ENCODE peak calls at places on chromosome 11, in seven cellular contexts. Q is gastrocnemius medialis, P is sigmoid colon, G is Caco-2, F is OCI-LY7, U is PC-3, J is foreskin fibroblast. I is an unnamed sample.

GRCh38 chr11:65262381-65262680 is 569 bp downstream of the POLA2 start:
- DNase-seq in Q (no peak), P (no peak), G (no peak), F (no peak), U (peak; percentile 35), J (peak; percentile 74), I (peak; percentile 46)

GRCh38 chr11:57357827-57358226 is 19.7 kb downstream of the P2RX3 start:
- DNase-seq in Q (no peak), P (no peak), G (no peak), F (no peak), U (no peak), J (peak; percentile 45), I (no peak)

GRCh38 chr11:2385156-2386151 is 8.3 kb downstream of the CD81 start:
- DNase-seq in Q (no peak), P (no peak), G (no peak), F (peak; percentile 91), U (no peak), J (no peak), I (no peak)

GRCh38 chr11:27757953-27758352 is 57.7 kb upstream of the BDNF start:
- DNase-seq in Q (no peak), P (no peak), G (no peak), F (no peak), U (peak; percentile 53), J (peak; percentile 41), I (peak; percentile 83)

GRCh38 chr11:118227865-118228785 is 3.3 kb upstream of the JAML start:
- DNase-seq in Q (no peak), P (no peak), G (no peak), F (peak; percentile 27), U (no peak), J (no peak), I (no peak)

GRCh38 chr11:104051806-104052205 is 15.4 kb downstream of the DDI1 start:
- DNase-seq in Q (no peak), P (no peak), G (no peak), F (no peak), U (no peak), J (no peak), I (no peak)

GRCh38 chr11:127470485-127470884 is 469.9 kb upstream of the KIRREL3 start:
- DNase-seq in Q (no peak), P (no peak), G (peak; percentile 29), F (peak; percentile 2), U (peak; percentile 40), J (no peak), I (peak; percentile 7)

GRCh38 chr11:130585545-130585944 is 137.1 kb downstream of the ADAMTS15 start:
- DNase-seq in Q (no peak), P (no peak), G (no peak), F (no peak), U (peak; percentile 75), J (peak; percentile 38), I (peak; percentile 37)

GRCh38 chr11:100930185-100930778 is 199.3 kb downstream of the PGR start:
- DNase-seq in Q (no peak), P (no peak), G (peak; percentile 66), F (peak; percentile 38), U (peak; percentile 89), J (peak; percentile 77), I (peak; percentile 85)

GRCh38 chr11:61814242-61814957 is 2.4 kb downstream of the FADS1 start:
- DNase-seq in Q (no peak), P (no peak), G (peak; percentile 46), F (no peak), U (peak; percentile 53), J (peak; percentile 33), I (no peak)

GRCh38 chr11:26623076-26623666 is 51.1 kb upstream of the MUC15 start:
- DNase-seq in Q (no peak), P (no peak), G (no peak), F (no peak), U (peak; percentile 10), J (peak; percentile 66), I (peak; percentile 25)

GRCh38 chr11:71283960-71284359 is 31.6 kb upstream of the SHANK2 start:
- DNase-seq in Q (no peak), P (peak; percentile 46), G (peak; percentile 99), F (no peak), U (peak; percentile 95), J (no peak), I (no peak)

GRCh38 chr11:6531267-6531752 is 34.2 kb downstream of the DNHD1 start:
- DNase-seq in Q (no peak), P (no peak), G (peak; percentile 55), F (peak; percentile 50), U (peak; percentile 60), J (peak; percentile 73), I (peak; percentile 47)

GRCh38 chr11:82857145-82857544 is 43.1 kb downstream of the PRCP start:
- DNase-seq in Q (no peak), P (no peak), G (no peak), F (no peak), U (no peak), J (no peak), I (no peak)

GRCh38 chr11:20671856-20672546 is 2.6 kb downstream of the NELL1 start:
- DNase-seq in Q (no peak), P (no peak), G (no peak), F (no peak), U (peak; percentile 20), J (no peak), I (peak; percentile 1)

GRCh38 chr11:50333861-50334260 is 301.2 kb downstream of the OR4C45 start:
- DNase-seq in Q (no peak), P (no peak), G (no peak), F (no peak), U (no peak), J (no peak), I (no peak)

GRCh38 chr11:114059984-114060401 is 482 bp downstream of the ZBTB16 start:
- DNase-seq in Q (no peak), P (peak; percentile 77), G (peak; percentile 55), F (no peak), U (no peak), J (peak; percentile 77), I (peak; percentile 54)

GRCh38 chr11:114060402-114061052 is 1.0 kb downstream of the ZBTB16 start:
- DNase-seq in Q (no peak), P (peak; percentile 75), G (peak; percentile 70), F (no peak), U (no peak), J (peak; percentile 64), I (peak; percentile 33)

GRCh38 chr11:114058026-114058706 is 1.3 kb upstream of the ZBTB16 start:
- DNase-seq in Q (peak; percentile 84), P (peak; percentile 84), G (no peak), F (no peak), U (no peak), J (no peak), I (peak; percentile 27)

GRCh38 chr11:114058871-114059277 is 637 bp upstream of the ZBTB16 start:
- DNase-seq in Q (no peak), P (peak; percentile 82), G (no peak), F (no peak), U (no peak), J (peak; percentile 54), I (no peak)

GRCh38 chr11:114059278-114059983 is at the start of gene ZBTB16:
- DNase-seq in Q (peak; percentile 88), P (peak; percentile 98), G (peak; percentile 88), F (no peak), U (no peak), J (peak; percentile 94), I (peak; percentile 80)
- TF ChIP-seq CTCF in Q (no peak), P (peak; percentile 34), G (peak; percentile 78), F (no peak), U (no peak), J (no peak), I (peak; percentile 51)

DNA sequence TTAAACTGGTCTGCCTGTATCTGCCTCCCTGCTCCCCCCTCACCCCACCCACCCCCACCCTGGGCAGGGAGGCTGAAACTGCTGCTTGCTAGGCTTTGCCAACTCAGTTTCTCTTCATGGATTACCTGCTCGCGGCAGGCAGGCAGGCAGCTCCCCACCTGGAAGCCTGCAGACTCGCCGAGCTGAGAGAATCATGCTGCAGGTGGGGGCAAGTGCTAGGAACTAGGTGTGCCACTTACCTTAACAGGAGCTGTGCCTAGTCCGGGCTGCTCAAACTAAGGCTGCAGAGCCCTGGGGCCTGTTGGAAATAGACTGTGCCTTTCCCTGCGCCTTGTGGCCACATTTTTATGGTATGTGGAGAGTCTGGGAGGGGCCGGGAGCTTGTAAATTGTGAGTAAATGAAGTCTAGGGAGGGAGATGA is 30.3 kb downstream of the MARK2 start:
- DNase-seq in Q (no peak), P (no peak), G (no peak), F (no peak), U (peak; percentile 57), J (no peak), I (no peak)
- H3K4me3 ChIP-seq in Q (no peak overlapping the region), P (no peak overlapping the region), G (no peak overlapping the region), F (no peak overlapping the region), U (peak overlapping the region; percentile 16), J (no peak overlapping the region), I (no peak overlapping the region)

GRCh38 chr11:1302041-1302460 is 7.4 kb downstream of the TOLLIP start:
- DNase-seq in Q (no peak), P (peak; percentile 61), G (no peak), F (no peak), U (no peak), J (no peak), I (no peak)

GRCh38 chr11:1302461-1303073 is 6.9 kb downstream of the TOLLIP start:
- DNase-seq in Q (no peak), P (no peak), G (no peak), F (no peak), U (no peak), J (no peak), I (no peak)

GRCh38 chr11:1303973-1304372 is 5.5 kb downstream of the TOLLIP start:
- DNase-seq in Q (no peak), P (peak; percentile 82), G (no peak), F (no peak), U (no peak), J (no peak), I (no peak)

GRCh38 chr11:1304376-1304775 is 5.1 kb downstream of the TOLLIP start:
- DNase-seq in Q (no peak), P (no peak), G (no peak), F (no peak), U (no peak), J (no peak), I (no peak)

GRCh38 chr11:1303196-1303821 is 6.1 kb downstream of the TOLLIP start:
- DNase-seq in Q (no peak), P (no peak), G (no peak), F (no peak), U (peak; percentile 87), J (peak; percentile 25), I (no peak)
- TF ChIP-seq CTCF in Q (no peak), P (no peak), G (peak; percentile 2), F (peak; percentile 29), U (peak; percentile 85), J (no peak), I (peak; percentile 65)

GRCh38 chr11:9569588-9570164 is 3.8 kb upstream of the WEE1 start:
- DNase-seq in Q (no peak), P (no peak), G (no peak), F (no peak), U (no peak), J (no peak), I (no peak)

GRCh38 chr11:9567401-9567800 is 6.1 kb upstream of the WEE1 start:
- DNase-seq in Q (no peak), P (no peak), G (no peak), F (no peak), U (no peak), J (no peak), I (no peak)

GRCh38 chr11:9570313-9570712 is 3.2 kb upstream of the WEE1 start:
- DNase-seq in Q (no peak), P (no peak), G (no peak), F (no peak), U (no peak), J (no peak), I (no peak)

GRCh38 chr11:9568161-9568853 is 5.2 kb upstream of the WEE1 start:
- DNase-seq in Q (no peak), P (no peak), G (no peak), F (no peak), U (no peak), J (peak; percentile 56), I (peak; percentile 44)

GRCh38 chr11:9568854-9569587 is 4.4 kb upstream of the WEE1 start:
- DNase-seq in Q (no peak), P (peak; percentile 83), G (peak; percentile 90), F (peak; percentile 63), U (peak; percentile 97), J (peak; percentile 94), I (peak; percentile 98)
- H3K4me3 ChIP-seq in Q (peak overlapping the region; percentile 7), P (no peak overlapping the region), G (peak overlapping the region; percentile 2), F (peak overlapping the region; percentile 99), U (peak overlapping the region; percentile 47), J (no peak overlapping the region), I (no peak overlapping the region)